ENCODE peak calls at places on chromosome 18, in four cellular contexts. One of them, this sample, is unnamed.

GRCh38 chr18:74229891-74230290 is 61.9 kb downstream of the CYB5A start:
- DNase-seq in neural crest cell: no peak
- DNase-seq in CD8-positive, alpha-beta T cell: no peak
- DNase-seq in cardiac muscle cell: no peak
- DNase-seq in this sample: no peak

GRCh38 chr18:74525741-74526140 is 8.6 kb upstream of the CNDP1 start:
- DNase-seq in CD8-positive, alpha-beta T cell: no peak
- DNase-seq in cardiac muscle cell: no peak
- DNase-seq in neural crest cell: no peak
- DNase-seq in this sample: no peak

GRCh38 chr18:9287037-9287436 is 47.5 kb upstream of the TWSG1 start:
- DNase-seq in CD8-positive, alpha-beta T cell: no peak
- DNase-seq in neural crest cell: no peak
- DNase-seq in cardiac muscle cell: no peak
- DNase-seq in this sample: no peak

GRCh38 chr18:79197531-79197930 is 128.3 kb downstream of the ATP9B start:
- DNase-seq in neural crest cell: no peak
- DNase-seq in CD8-positive, alpha-beta T cell: no peak
- DNase-seq in cardiac muscle cell: no peak
- DNase-seq in this sample: no peak

GRCh38 chr18:44731866-44732555 is 51.3 kb downstream of the SETBP1 start:
- DNase-seq in neural crest cell: no peak
- DNase-seq in cardiac muscle cell: no peak
- DNase-seq in CD8-positive, alpha-beta T cell: no peak
- DNase-seq in this sample: no peak

GRCh38 chr18:55517055-55517454 is 70.9 kb downstream of the TCF4 start:
- DNase-seq in neural crest cell: no peak
- DNase-seq in CD8-positive, alpha-beta T cell: no peak
- DNase-seq in cardiac muscle cell: no peak
- DNase-seq in this sample: no peak

GRCh38 chr18:58866261-58867232 is 1.9 kb downstream of the ZNF532 start:
- DNase-seq in cardiac muscle cell: no peak
- DNase-seq in neural crest cell: no peak
- DNase-seq in CD8-positive, alpha-beta T cell: no peak
- DNase-seq in this sample: no peak

GRCh38 chr18:36835927-36836326 is 7.0 kb downstream of the KIAA1328 start:
- DNase-seq in neural crest cell: no peak
- DNase-seq in cardiac muscle cell: no peak
- DNase-seq in CD8-positive, alpha-beta T cell: no peak
- DNase-seq in this sample: no peak

GRCh38 chr18:12044591-12044990 is 49.1 kb upstream of the ANKRD62 start:
- DNase-seq in CD8-positive, alpha-beta T cell: no peak
- DNase-seq in cardiac muscle cell: no peak
- DNase-seq in neural crest cell: no peak
- DNase-seq in this sample: no peak

GRCh38 chr18:11339121-11339520 is 189.8 kb upstream of the PIEZO2 start:
- DNase-seq in neural crest cell: no peak
- DNase-seq in CD8-positive, alpha-beta T cell: no peak
- DNase-seq in cardiac muscle cell: no peak
- DNase-seq in this sample: no peak

GRCh38 chr18:23916338-23916737 is 98.2 kb upstream of the TTC39C start:
- DNase-seq in neural crest cell: no peak
- DNase-seq in cardiac muscle cell: no peak
- DNase-seq in CD8-positive, alpha-beta T cell: no peak
- DNase-seq in this sample: no peak

GRCh38 chr18:23921716-23922285 is 92.8 kb upstream of the TTC39C start:
- DNase-seq in neural crest cell: no peak
- DNase-seq in cardiac muscle cell: no peak
- DNase-seq in CD8-positive, alpha-beta T cell: no peak
- DNase-seq in this sample: no peak

GRCh38 chr18:23918395-23919032 is 96.0 kb upstream of the TTC39C start:
- DNase-seq in neural crest cell: peak; percentile 85
- DNase-seq in cardiac muscle cell: peak; percentile 88
- DNase-seq in CD8-positive, alpha-beta T cell: peak; percentile 86
- DNase-seq in this sample: peak; percentile 75

GRCh38 chr18:23922939-23923338 is 91.6 kb upstream of the TTC39C start:
- DNase-seq in CD8-positive, alpha-beta T cell: no peak
- DNase-seq in neural crest cell: no peak
- DNase-seq in cardiac muscle cell: no peak
- DNase-seq in this sample: no peak

DNA sequence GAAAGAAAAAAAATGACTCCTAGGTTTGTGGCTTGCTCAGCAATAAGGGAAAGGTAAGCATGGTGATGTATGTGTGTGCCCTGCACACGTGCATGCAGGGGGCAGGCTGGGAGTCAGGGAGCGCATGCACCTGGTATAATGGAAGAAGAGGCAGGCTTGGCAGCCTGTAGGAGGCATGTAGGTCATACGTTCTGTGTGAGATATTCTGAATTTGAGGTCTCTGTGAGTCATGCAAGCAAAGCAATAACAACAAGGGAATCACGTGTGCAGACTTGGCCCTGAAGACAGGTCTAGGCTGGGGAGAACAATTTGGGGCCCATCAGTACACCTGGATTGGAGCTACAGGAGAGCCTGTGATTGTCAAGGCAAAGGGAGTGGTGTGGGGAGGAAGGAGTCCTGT is 94.5 kb upstream of the TTC39C start:
- DNase-seq in CD8-positive, alpha-beta T cell: no peak
- DNase-seq in neural crest cell: no peak
- DNase-seq in cardiac muscle cell: no peak
- DNase-seq in this sample: no peak
- TF ChIP-seq CTCF in CD8-positive, alpha-beta T cell: no peak
- TF ChIP-seq CTCF in neural crest cell: no peak
- TF ChIP-seq CTCF in cardiac muscle cell: no peak
- TF ChIP-seq CTCF in this sample: no peak

GRCh38 chr18:57856128-57856527 is 53.0 kb upstream of the ATP8B1 start:
- DNase-seq in cardiac muscle cell: no peak
- DNase-seq in neural crest cell: no peak
- DNase-seq in CD8-positive, alpha-beta T cell: no peak
- DNase-seq in this sample: no peak

GRCh38 chr18:57856707-57857280 is 53.7 kb upstream of the ATP8B1 start:
- DNase-seq in CD8-positive, alpha-beta T cell: no peak
- DNase-seq in neural crest cell: no peak
- DNase-seq in cardiac muscle cell: no peak
- DNase-seq in this sample: no peak

GRCh38 chr18:57854726-57855125 is 51.6 kb upstream of the ATP8B1 start:
- DNase-seq in neural crest cell: no peak
- DNase-seq in cardiac muscle cell: no peak
- DNase-seq in CD8-positive, alpha-beta T cell: no peak
- DNase-seq in this sample: no peak

GRCh38 chr18:57863706-57864105 is 60.6 kb upstream of the ATP8B1 start:
- DNase-seq in cardiac muscle cell: no peak
- DNase-seq in neural crest cell: no peak
- DNase-seq in CD8-positive, alpha-beta T cell: no peak
- DNase-seq in this sample: no peak

DNA sequence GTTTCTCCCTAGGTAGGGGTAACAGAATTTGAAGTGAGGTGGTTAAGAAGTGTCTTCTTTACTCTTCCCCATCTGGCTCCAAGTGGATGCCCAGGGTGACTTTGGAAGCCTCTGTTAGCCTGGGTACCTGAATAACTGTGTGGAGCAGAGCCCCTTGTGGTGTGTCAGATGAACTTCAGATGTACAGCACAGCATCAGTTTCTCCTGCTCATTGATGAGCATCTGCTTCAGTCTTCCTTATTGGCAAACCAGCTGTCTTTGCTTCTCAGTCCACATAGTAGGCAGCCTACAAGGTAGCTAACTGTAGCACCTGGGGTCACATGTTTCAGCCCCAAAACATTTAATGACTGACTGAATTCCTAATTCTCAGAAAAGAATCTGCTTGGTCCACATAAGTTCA is 56.2 kb upstream of the ATP8B1 start:
- DNase-seq in CD8-positive, alpha-beta T cell: no peak
- DNase-seq in neural crest cell: no peak
- DNase-seq in cardiac muscle cell: peak; percentile 50
- DNase-seq in this sample: no peak
- TF ChIP-seq CTCF in CD8-positive, alpha-beta T cell: no peak
- TF ChIP-seq CTCF in neural crest cell: peak; percentile 55
- TF ChIP-seq CTCF in cardiac muscle cell: peak; percentile 71
- TF ChIP-seq CTCF in this sample: no peak

GRCh38 chr18:78074400-78075020 is 824.9 kb downstream of the GALR1 start:
- DNase-seq in CD8-positive, alpha-beta T cell: no peak
- DNase-seq in cardiac muscle cell: no peak
- DNase-seq in neural crest cell: no peak
- DNase-seq in this sample: no peak
- TF ChIP-seq CTCF in CD8-positive, alpha-beta T cell: no peak
- TF ChIP-seq CTCF in cardiac muscle cell: no peak
- TF ChIP-seq CTCF in neural crest cell: no peak
- TF ChIP-seq CTCF in this sample: no peak

DNA sequence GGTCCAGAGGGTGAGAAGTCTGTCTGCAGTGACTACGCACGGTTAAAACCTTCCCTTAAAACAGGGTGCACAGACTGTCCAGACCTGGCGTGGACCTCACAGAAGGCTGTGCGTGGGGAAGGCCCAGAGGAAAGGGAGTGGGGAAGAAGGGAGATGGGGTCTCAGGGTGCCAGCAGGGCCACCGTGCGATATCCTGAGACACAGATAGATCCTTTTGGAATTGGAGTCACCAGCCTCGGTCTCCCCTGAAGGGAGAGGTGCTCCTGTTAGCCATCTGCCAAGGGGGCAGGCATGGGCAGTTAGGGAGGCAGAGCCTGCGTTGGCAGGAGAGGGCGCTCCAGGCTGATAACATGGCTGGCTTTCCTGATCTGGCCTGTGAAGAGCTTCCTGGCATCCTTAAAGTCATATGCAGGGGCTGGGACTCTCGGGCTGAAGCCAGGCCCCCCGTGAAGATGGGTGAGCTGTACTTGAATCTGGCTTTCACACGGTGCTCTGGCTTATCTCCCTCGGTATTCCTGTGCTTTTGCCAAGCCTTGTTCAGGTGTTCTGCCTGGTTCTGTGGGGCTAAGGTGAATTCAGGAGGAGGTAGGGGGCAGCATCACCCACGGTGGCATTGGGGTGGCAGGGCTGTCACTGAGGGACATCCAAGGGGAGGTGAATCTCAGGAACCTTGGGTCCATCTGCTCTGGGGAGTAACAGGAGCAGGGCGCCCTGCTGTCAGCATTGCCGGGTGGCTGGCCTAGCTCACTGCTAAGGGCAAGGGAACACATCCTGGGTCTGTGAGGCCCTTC is 107.2 kb upstream of the SMAD2 start:
- DNase-seq in cardiac muscle cell: no peak
- DNase-seq in neural crest cell: no peak
- DNase-seq in CD8-positive, alpha-beta T cell: no peak
- DNase-seq in this sample: peak; percentile 9
- TF ChIP-seq CTCF in cardiac muscle cell: peak; percentile 35
- TF ChIP-seq CTCF in neural crest cell: peak; percentile 16
- TF ChIP-seq CTCF in CD8-positive, alpha-beta T cell: no peak
- TF ChIP-seq CTCF in this sample: no peak

This sample was measured in natural killer cell.